ENCODE peak calls at places on chromosome 4, in eight cellular contexts. One of them, this sample, is unnamed.

GRCh38 chr4:179465131-179465797 is 2023.0 kb upstream of the AGA start:
- DNase-seq in IMR-90: peak
- DNase-seq in ovary: no peak
- DNase-seq in K562: no peak
- DNase-seq in uterus: no peak
- DNase-seq in HepG2: no peak
- DNase-seq in testis: no peak
- DNase-seq in GM12878: no peak
- DNase-seq in this sample: no peak

GRCh38 chr4:155805016-155805415 is 46.2 kb downstream of the GUCY1B1 start:
- DNase-seq in K562: no peak
- DNase-seq in GM12878: no peak
- DNase-seq in uterus: no peak
- DNase-seq in testis: no peak
- DNase-seq in HepG2: no peak
- DNase-seq in ovary: no peak
- DNase-seq in IMR-90: peak
- DNase-seq in this sample: no peak

GRCh38 chr4:101835121-101835904 is 44.8 kb downstream of the BANK1 start:
- DNase-seq in testis: peak
- DNase-seq in GM12878: no peak
- DNase-seq in uterus: no peak
- DNase-seq in IMR-90: peak
- DNase-seq in K562: no peak
- DNase-seq in HepG2: peak
- DNase-seq in ovary: no peak
- DNase-seq in this sample: peak

GRCh38 chr4:119286377-119287002 is 35.4 kb downstream of the FABP2 start:
- DNase-seq in GM12878: no peak
- DNase-seq in HepG2: peak
- DNase-seq in uterus: peak
- DNase-seq in testis: peak
- DNase-seq in K562: no peak
- DNase-seq in ovary: peak
- DNase-seq in IMR-90: peak
- DNase-seq in this sample: no peak

GRCh38 chr4:96913437-96914075 is 1073.7 kb downstream of the PDHA2 start:
- DNase-seq in HepG2: no peak
- DNase-seq in uterus: no peak
- DNase-seq in K562: no peak
- DNase-seq in testis: no peak
- DNase-seq in ovary: no peak
- DNase-seq in GM12878: no peak
- DNase-seq in IMR-90: no peak
- DNase-seq in this sample: no peak

GRCh38 chr4:127844605-127845116 is 36.0 kb upstream of the PLK4 start:
- DNase-seq in testis: no peak
- DNase-seq in uterus: no peak
- DNase-seq in HepG2: no peak
- DNase-seq in K562: peak
- DNase-seq in ovary: no peak
- DNase-seq in GM12878: no peak
- DNase-seq in IMR-90: peak
- DNase-seq in this sample: no peak

GRCh38 chr4:41981456-41981855 is at the start of gene DCAF4L1:
- DNase-seq in uterus: no peak
- DNase-seq in testis: peak
- DNase-seq in HepG2: no peak
- DNase-seq in ovary: no peak
- DNase-seq in K562: no peak
- DNase-seq in IMR-90: no peak
- DNase-seq in GM12878: no peak
- DNase-seq in this sample: no peak

GRCh38 chr4:185734214-185734613 is 77.8 kb downstream of the SORBS2 start:
- DNase-seq in IMR-90: no peak
- DNase-seq in ovary: no peak
- DNase-seq in uterus: no peak
- DNase-seq in GM12878: peak
- DNase-seq in HepG2: no peak
- DNase-seq in testis: no peak
- DNase-seq in K562: no peak
- DNase-seq in this sample: no peak

GRCh38 chr4:98290511-98290910 is 29.3 kb downstream of the RAP1GDS1 start:
- DNase-seq in GM12878: no peak
- DNase-seq in testis: no peak
- DNase-seq in ovary: no peak
- DNase-seq in K562: no peak
- DNase-seq in uterus: no peak
- DNase-seq in IMR-90: peak
- DNase-seq in HepG2: no peak
- DNase-seq in this sample: no peak

GRCh38 chr4:187613089-187613839 is 382.3 kb upstream of the ZFP42 start:
- DNase-seq in HepG2: no peak
- DNase-seq in GM12878: no peak
- DNase-seq in uterus: no peak
- DNase-seq in testis: peak
- DNase-seq in ovary: no peak
- DNase-seq in K562: no peak
- DNase-seq in IMR-90: no peak
- DNase-seq in this sample: no peak

GRCh38 chr4:166252487-166253402 is 379.7 kb downstream of the TLL1 start:
- DNase-seq in IMR-90: no peak
- DNase-seq in uterus: no peak
- DNase-seq in K562: peak
- DNase-seq in HepG2: peak
- DNase-seq in GM12878: no peak
- DNase-seq in ovary: no peak
- DNase-seq in testis: peak
- DNase-seq in this sample: peak

GRCh38 chr4:169054879-169055278 is 44.8 kb upstream of the CBR4 start:
- DNase-seq in IMR-90: no peak
- DNase-seq in HepG2: no peak
- DNase-seq in testis: no peak
- DNase-seq in GM12878: no peak
- DNase-seq in K562: no peak
- DNase-seq in uterus: no peak
- DNase-seq in ovary: no peak
- DNase-seq in this sample: no peak

GRCh38 chr4:144705861-144706590 is 60.1 kb downstream of the HHIP start:
- DNase-seq in testis: no peak
- DNase-seq in uterus: no peak
- DNase-seq in GM12878: no peak
- DNase-seq in HepG2: no peak
- DNase-seq in K562: no peak
- DNase-seq in ovary: no peak
- DNase-seq in IMR-90: no peak
- DNase-seq in this sample: no peak

GRCh38 chr4:177235026-177235425 is 74.6 kb upstream of the NEIL3 start:
- DNase-seq in testis: no peak
- DNase-seq in GM12878: no peak
- DNase-seq in uterus: no peak
- DNase-seq in HepG2: no peak
- DNase-seq in ovary: no peak
- DNase-seq in IMR-90: peak
- DNase-seq in K562: no peak
- DNase-seq in this sample: no peak

GRCh38 chr4:158824425-158825274 is 55.8 kb downstream of the FNIP2 start:
- DNase-seq in HepG2: no peak
- DNase-seq in ovary: no peak
- DNase-seq in uterus: no peak
- DNase-seq in testis: no peak
- DNase-seq in IMR-90: peak
- DNase-seq in K562: no peak
- DNase-seq in GM12878: no peak
- DNase-seq in this sample: peak

GRCh38 chr4:77078401-77078800 is 2.6 kb upstream of the CCNI start:
- DNase-seq in K562: no peak
- DNase-seq in GM12878: no peak
- DNase-seq in uterus: no peak
- DNase-seq in testis: no peak
- DNase-seq in HepG2: no peak
- DNase-seq in IMR-90: no peak
- DNase-seq in ovary: no peak
- DNase-seq in this sample: no peak

DNA sequence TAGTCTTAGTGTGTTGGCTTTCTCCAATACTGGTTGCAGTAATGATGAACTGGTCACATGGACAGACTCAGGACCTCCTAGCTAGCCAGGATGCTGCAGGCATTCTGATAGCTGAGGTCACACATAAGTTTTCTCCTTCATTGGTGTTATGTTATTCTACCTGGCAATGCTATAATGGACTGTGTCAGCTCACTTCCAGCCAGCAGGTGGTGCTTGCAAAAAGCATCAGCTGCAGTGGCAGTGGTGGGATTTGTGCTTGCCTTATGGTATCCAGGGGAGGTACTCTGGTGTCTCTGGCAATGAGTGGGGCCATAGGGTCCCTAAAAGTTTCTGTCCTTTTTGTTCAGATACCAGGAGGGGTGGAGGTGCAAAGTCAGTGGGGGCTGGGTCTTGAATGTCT is 33.6 kb downstream of the ZNF330 start:
- DNase-seq in uterus: no peak
- DNase-seq in ovary: no peak
- DNase-seq in testis: no peak
- DNase-seq in IMR-90: no peak
- DNase-seq in K562: no peak
- DNase-seq in HepG2: no peak
- DNase-seq in GM12878: no peak
- DNase-seq in this sample: no peak
- TF ChIP-seq CTCF in uterus: no peak
- TF ChIP-seq CTCF in ovary: no peak
- TF ChIP-seq CTCF in testis: no peak
- TF ChIP-seq CTCF in IMR-90: no peak
- TF ChIP-seq CTCF in K562: no peak
- TF ChIP-seq CTCF in HepG2: no peak
- TF ChIP-seq CTCF in GM12878: peak
- TF ChIP-seq CTCF in this sample: no peak

DNA sequence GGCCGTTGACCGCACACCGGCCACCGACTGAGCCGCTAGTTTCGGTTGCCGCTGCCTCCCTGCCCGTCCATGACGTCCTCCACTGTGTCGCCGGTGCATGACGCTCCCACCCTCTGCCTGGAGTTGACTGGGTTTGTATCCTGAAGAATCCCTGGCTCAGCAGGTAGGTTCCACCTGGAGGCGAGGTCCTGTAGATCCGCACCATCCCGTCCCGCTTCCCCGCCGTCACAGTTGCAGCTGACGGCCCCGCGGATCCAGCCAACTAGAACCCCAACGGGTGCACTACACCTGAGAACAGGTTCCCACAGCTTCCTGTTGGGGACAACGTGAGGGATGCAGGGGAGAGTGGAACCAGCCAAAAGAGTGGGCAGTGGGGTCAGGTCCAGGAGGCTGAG is 881 bp upstream of the SLBP start:
- DNase-seq in HepG2: no peak
- DNase-seq in IMR-90: no peak
- DNase-seq in K562: peak
- DNase-seq in ovary: no peak
- DNase-seq in uterus: no peak
- DNase-seq in GM12878: no peak
- DNase-seq in testis: no peak
- DNase-seq in this sample: no peak
- TF ChIP-seq POLR2A in HepG2: no peak
- TF ChIP-seq POLR2A in IMR-90: no peak
- TF ChIP-seq POLR2A in K562: peak
- TF ChIP-seq POLR2A in ovary: no peak
- TF ChIP-seq POLR2A in uterus: no peak
- TF ChIP-seq POLR2A in GM12878: no peak
- TF ChIP-seq POLR2A in testis: no peak
- TF ChIP-seq POLR2A in this sample: no peak

GRCh38 chr4:132763465-132763864 is 385.6 kb upstream of the PCDH10 start:
- DNase-seq in IMR-90: no peak
- DNase-seq in HepG2: no peak
- DNase-seq in ovary: no peak
- DNase-seq in testis: no peak
- DNase-seq in K562: no peak
- DNase-seq in GM12878: no peak
- DNase-seq in uterus: no peak
- DNase-seq in this sample: no peak
- H3K4me3 ChIP-seq in IMR-90: no peak
- H3K4me3 ChIP-seq in HepG2: no peak
- H3K4me3 ChIP-seq in ovary: no peak
- H3K4me3 ChIP-seq in testis: no peak
- H3K4me3 ChIP-seq in K562: no peak
- H3K4me3 ChIP-seq in GM12878: no peak
- H3K4me3 ChIP-seq in uterus: no peak
- H3K4me3 ChIP-seq in this sample: no peak

GRCh38 chr4:70178075-70178660 is 17.4 kb upstream of the ODAM start:
- DNase-seq in uterus: no peak
- DNase-seq in testis: no peak
- DNase-seq in GM12878: no peak
- DNase-seq in ovary: no peak
- DNase-seq in IMR-90: no peak
- DNase-seq in HepG2: no peak
- DNase-seq in K562: no peak
- DNase-seq in this sample: no peak

GRCh38 chr4:70187216-70187615 is 8.3 kb upstream of the ODAM start:
- DNase-seq in ovary: no peak
- DNase-seq in uterus: no peak
- DNase-seq in IMR-90: no peak
- DNase-seq in testis: no peak
- DNase-seq in K562: no peak
- DNase-seq in HepG2: peak
- DNase-seq in GM12878: no peak
- DNase-seq in this sample: no peak

GRCh38 chr4:70183940-70184246 is 11.6 kb upstream of the ODAM start:
- DNase-seq in IMR-90: no peak
- DNase-seq in uterus: no peak
- DNase-seq in ovary: no peak
- DNase-seq in K562: no peak
- DNase-seq in testis: no peak
- DNase-seq in HepG2: no peak
- DNase-seq in GM12878: no peak
- DNase-seq in this sample: no peak

GRCh38 chr4:70182517-70183167 is 12.9 kb upstream of the ODAM start:
- DNase-seq in K562: no peak
- DNase-seq in GM12878: no peak
- DNase-seq in HepG2: peak
- DNase-seq in testis: no peak
- DNase-seq in ovary: no peak
- DNase-seq in uterus: no peak
- DNase-seq in IMR-90: no peak
- DNase-seq in this sample: no peak

DNA sequence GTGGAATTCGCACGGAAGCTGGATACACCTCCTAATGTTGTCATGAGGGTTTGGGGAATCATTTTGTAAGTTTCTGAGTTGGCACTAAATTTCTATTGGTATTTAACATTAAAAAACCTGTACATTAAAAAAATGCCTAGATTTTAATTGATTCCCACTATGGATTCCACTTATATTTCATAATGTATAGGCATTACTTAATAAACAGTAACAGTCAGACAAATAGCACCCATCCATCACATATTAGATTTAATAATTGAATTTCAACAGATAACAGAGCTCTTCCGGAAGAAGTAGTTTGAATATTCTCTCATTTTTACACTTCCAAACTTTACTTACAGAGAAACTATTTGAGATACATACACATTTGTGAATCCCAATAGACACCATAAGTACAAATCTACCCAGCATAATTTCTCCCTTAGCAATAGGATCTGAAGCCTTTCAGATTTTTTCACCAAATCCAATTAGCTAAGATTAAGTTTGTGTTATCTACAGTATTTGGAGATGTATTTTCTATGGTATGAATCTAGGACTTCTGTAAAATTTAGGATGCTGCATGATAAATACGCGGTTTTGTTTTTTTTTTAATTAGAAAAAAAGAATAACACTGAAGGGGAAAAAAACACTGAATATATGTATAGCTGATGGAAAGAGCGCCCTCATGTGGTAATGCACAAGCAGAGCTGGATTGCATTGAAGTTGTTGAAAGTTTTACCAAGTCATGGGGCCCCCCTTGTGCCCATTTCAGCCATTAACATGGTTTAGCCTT is 12.2 kb upstream of the ODAM start:
- DNase-seq in HepG2: peak
- DNase-seq in uterus: no peak
- DNase-seq in ovary: no peak
- DNase-seq in testis: peak
- DNase-seq in GM12878: no peak
- DNase-seq in K562: peak
- DNase-seq in IMR-90: peak
- DNase-seq in this sample: no peak
- TF ChIP-seq CTCF in HepG2: peak
- TF ChIP-seq CTCF in uterus: no peak
- TF ChIP-seq CTCF in ovary: no peak
- TF ChIP-seq CTCF in testis: peak
- TF ChIP-seq CTCF in GM12878: peak
- TF ChIP-seq CTCF in K562: peak
- TF ChIP-seq CTCF in IMR-90: peak
- TF ChIP-seq CTCF in this sample: peak

This sample was measured in thyroid gland.